ENCODE peak calls at places on chromosomes 6 and 20, in nine cellular contexts. L is CD8-positive, alpha-beta T cell; B is AG04450; W is HCT116; X is nephron progenitor cell; I is foreskin fibroblast; V is left ventricle myocardium inferior; C is CD14-positive monocyte; Z is heart right ventricle. D is an unnamed sample.

GRCh38 chr20:24493661-24494459 is 24.4 kb downstream of the SYNDIG1 start:
- DNase-seq in L (no peak), B (no peak), W (no peak), X (no peak), I (no peak), V (no peak), C (no peak), Z (no peak), D (no peak)

GRCh38 chr6:140438346-140438735 is 1063.9 kb upstream of the CITED2 start:
- DNase-seq in L (no peak), B (no peak), W (no peak), X (no peak), I (no peak), V (no peak), C (no peak), Z (no peak), D (no peak)

GRCh38 chr20:48995599-48995998 is 50.5 kb upstream of the CSE1L start:
- DNase-seq in L (no peak), B (no peak), W (no peak), X (no peak), I (no peak), V (no peak), C (no peak), Z (no peak), D (no peak)

GRCh38 chr6:16146527-16146955 is 17.7 kb downstream of the MYLIP start:
- DNase-seq in L (no peak), B (no peak), W (no peak), X (no peak), I (no peak), V (no peak), C (no peak), Z (no peak), D (no peak)

GRCh38 chr6:137218473-137218916 is 690 bp downstream of the IFNGR1 start:
- DNase-seq in L (peak; percentile 44), B (no peak), W (no peak), X (peak; percentile 9), I (peak; percentile 65), V (no peak), C (peak; percentile 88), Z (no peak), D (peak; percentile 77)

GRCh38 chr6:119858901-119859300 is 509.3 kb upstream of the MAN1A1 start:
- DNase-seq in L (no peak), B (no peak), W (no peak), X (no peak), I (peak; percentile 8), V (no peak), C (no peak), Z (no peak), D (no peak)

GRCh38 chr6:169164451-169164850 is 89.2 kb downstream of the THBS2 start:
- DNase-seq in L (no peak), B (no peak), W (no peak), X (no peak), I (no peak), V (no peak), C (no peak), Z (no peak), D (no peak)

GRCh38 chr20:5991623-5992441 is 41.4 kb downstream of the MCM8 start:
- DNase-seq in L (no peak), B (no peak), W (no peak), X (no peak), I (no peak), V (no peak), C (no peak), Z (no peak), D (no peak)

GRCh38 chr6:34358389-34358906 is 34.0 kb downstream of the NUDT3 start:
- DNase-seq in L (no peak), B (no peak), W (no peak), X (peak; percentile 7), I (peak; percentile 74), V (peak; percentile 24), C (no peak), Z (no peak), D (no peak)

GRCh38 chr6:112475083-112475482 is 128.0 kb downstream of the RFPL4B start:
- DNase-seq in L (no peak), B (no peak), W (no peak), X (no peak), I (peak; percentile 32), V (no peak), C (no peak), Z (no peak), D (no peak)

GRCh38 chr6:90241229-90241873 is 55.3 kb downstream of the BACH2 start:
- DNase-seq in L (no peak), B (no peak), W (no peak), X (no peak), I (no peak), V (no peak), C (no peak), Z (no peak), D (no peak)

GRCh38 chr20:63903796-63904570 is 9.1 kb downstream of the DNAJC5 start:
- DNase-seq in L (no peak), B (no peak), W (no peak), X (no peak), I (no peak), V (no peak), C (peak; percentile 71), Z (no peak), D (no peak)

GRCh38 chr6:123803862-123804681 is at the start of gene NKAIN2:
- DNase-seq in L (no peak), B (no peak), W (no peak), X (peak; percentile 70), I (no peak), V (peak; percentile 20), C (no peak), Z (peak; percentile 23), D (no peak)

GRCh38 chr6:113672691-113673149 is 184.4 kb upstream of the MARCKS start:
- DNase-seq in L (no peak), B (no peak), W (no peak), X (no peak), I (peak; percentile 24), V (peak; percentile 66), C (no peak), Z (peak; percentile 70), D (peak; percentile 73)

GRCh38 chr6:106534564-106534982 is 94.7 kb downstream of the RTN4IP1 start:
- DNase-seq in L (no peak), B (no peak), W (no peak), X (no peak), I (no peak), V (no peak), C (no peak), Z (no peak), D (no peak)

GRCh38 chr20:20212675-20213096 is 155.2 kb upstream of the INSM1 start:
- DNase-seq in L (no peak), B (no peak), W (no peak), X (no peak), I (no peak), V (peak; percentile 48), C (no peak), Z (no peak), D (no peak)

GRCh38 chr6:84033523-84034451 is at the start of gene MRAP2:
- DNase-seq in L (no peak), B (no peak), W (no peak), X (peak; percentile 78), I (no peak), V (peak; percentile 18), C (no peak), Z (peak; percentile 23), D (no peak)
- TF ChIP-seq CTCF in L (no peak), B (no peak), W (no peak), X (no peak), I (no peak), V (no peak), C (no peak), Z (no peak), D (no peak)

DNA sequence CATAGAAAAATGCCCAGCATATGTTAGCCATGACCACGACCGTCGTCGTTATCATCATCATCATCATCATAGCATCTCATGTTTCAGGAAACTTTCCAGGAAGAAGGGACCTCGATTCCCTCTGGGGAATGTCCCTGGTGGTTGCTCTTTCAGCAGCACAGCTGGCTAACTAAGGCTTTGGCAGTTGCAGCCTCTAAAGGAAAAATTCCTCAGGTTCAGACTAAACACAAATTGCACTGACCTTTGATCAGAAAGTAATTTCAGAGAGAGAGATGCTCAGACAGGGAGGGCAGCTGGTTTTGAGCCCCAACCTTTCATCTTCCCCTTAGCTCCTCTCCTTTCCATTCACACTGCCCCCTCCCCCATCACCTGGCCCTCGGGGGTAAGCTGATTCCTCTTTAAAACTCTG is 5.6 kb upstream of the CFB start:
- DNase-seq in L (no peak), B (no peak), W (no peak), X (no peak), I (peak; percentile 18), V (no peak), C (no peak), Z (no peak), D (no peak)
- TF ChIP-seq CTCF in L (no peak), B (no peak), W (no peak), X (no peak), I (no peak), V (no peak), C (no peak), Z (no peak), D (no peak)

GRCh38 chr20:36441416-36441815 is 99.9 kb upstream of the MYL9 start:
- DNase-seq in L (no peak), B (no peak), W (no peak), X (no peak), I (no peak), V (no peak), C (no peak), Z (no peak), D (no peak)

GRCh38 chr20:36440370-36441026 is 100.8 kb upstream of the MYL9 start:
- DNase-seq in L (no peak), B (no peak), W (no peak), X (no peak), I (no peak), V (no peak), C (no peak), Z (no peak), D (no peak)

GRCh38 chr20:36439040-36439730 is 102.1 kb upstream of the MYL9 start:
- DNase-seq in L (peak; percentile 67), B (no peak), W (peak; percentile 32), X (peak; percentile 87), I (peak; percentile 32), V (peak; percentile 58), C (no peak), Z (peak; percentile 64), D (peak; percentile 72)

GRCh38 chr20:36441027-36441414 is 100.3 kb upstream of the MYL9 start:
- DNase-seq in L (no peak), B (no peak), W (no peak), X (no peak), I (no peak), V (no peak), C (no peak), Z (no peak), D (no peak)

DNA sequence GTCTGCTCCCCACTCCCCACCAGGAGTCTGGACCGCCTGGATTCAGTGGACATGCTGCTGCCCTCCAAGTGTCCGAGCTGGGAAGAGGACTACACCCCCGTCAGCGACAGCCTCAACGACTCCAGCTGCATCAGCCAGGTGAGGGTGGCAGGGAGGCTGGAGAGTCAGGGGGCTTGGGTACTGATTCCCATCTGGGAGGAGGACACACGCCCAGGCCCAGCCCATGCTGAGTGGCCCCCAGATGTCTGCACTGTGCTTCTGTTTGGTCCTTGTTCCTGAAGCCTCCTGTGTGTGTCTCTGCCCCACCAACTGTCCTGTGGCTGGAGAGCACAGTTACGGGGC is 101.6 kb upstream of the MYL9 start:
- DNase-seq in L (no peak), B (no peak), W (no peak), X (no peak), I (no peak), V (no peak), C (no peak), Z (no peak), D (no peak)
- TF ChIP-seq CTCF in L (no peak), B (no peak), W (no peak), X (peak; percentile 12), I (no peak), V (peak; percentile 26), C (peak; percentile 66), Z (peak; percentile 8), D (no peak)

GRCh38 chr20:626579-626978 is 16.5 kb upstream of the TCF15 start:
- DNase-seq in L (no peak), B (no peak), W (no peak), X (no peak), I (no peak), V (no peak), C (no peak), Z (no peak), D (no peak)
- TF ChIP-seq CTCF in L (no peak), B (no peak), W (no peak), X (no peak), I (no peak), V (no peak), C (no peak), Z (no peak), D (no peak)